ENCODE peak calls at places on chromosomes 5 and 9, in ten cellular contexts. One of them, this sample, is unnamed.

GRCh38 chr5:151208481-151208914 is 15.4 kb downstream of the CCDC69 start:
- DNase-seq in putamen: no peak
- DNase-seq in stimulated activated CD4-positive, alpha-beta T cell treated with anti-CD3 and anti-CD28 coated beads, Interleukin-4, amount 100 ng/mL, for 1 hour: no peak
- DNase-seq in NK-92 treated with Interleukin-12 subunit alpha and Interleukin-12 subunit beta, amount 100 ng/mL, for 24 hours: no peak
- DNase-seq in KBM-7: peak; percentile 21
- DNase-seq in A549: no peak
- DNase-seq in upper lobe of right lung: no peak
- DNase-seq in Daoy: no peak
- DNase-seq in foreskin fibroblast: no peak
- DNase-seq in CD8-positive, alpha-beta memory T cell: no peak
- DNase-seq in this sample: no peak

GRCh38 chr5:141077826-141078225 is 16.6 kb upstream of the PCDHB2 start:
- DNase-seq in Daoy: no peak
- DNase-seq in upper lobe of right lung: no peak
- DNase-seq in CD8-positive, alpha-beta memory T cell: no peak
- DNase-seq in NK-92 treated with Interleukin-12 subunit alpha and Interleukin-12 subunit beta, amount 100 ng/mL, for 24 hours: no peak
- DNase-seq in A549: no peak
- DNase-seq in foreskin fibroblast: no peak
- DNase-seq in KBM-7: no peak
- DNase-seq in putamen: no peak
- DNase-seq in stimulated activated CD4-positive, alpha-beta T cell treated with anti-CD3 and anti-CD28 coated beads, Interleukin-4, amount 100 ng/mL, for 1 hour: no peak
- DNase-seq in this sample: no peak

GRCh38 chr5:45094876-45095275 is 286.1 kb downstream of the MRPS30 start:
- DNase-seq in KBM-7: no peak
- DNase-seq in Daoy: no peak
- DNase-seq in putamen: no peak
- DNase-seq in NK-92 treated with Interleukin-12 subunit alpha and Interleukin-12 subunit beta, amount 100 ng/mL, for 24 hours: no peak
- DNase-seq in foreskin fibroblast: no peak
- DNase-seq in CD8-positive, alpha-beta memory T cell: no peak
- DNase-seq in A549: no peak
- DNase-seq in upper lobe of right lung: no peak
- DNase-seq in stimulated activated CD4-positive, alpha-beta T cell treated with anti-CD3 and anti-CD28 coated beads, Interleukin-4, amount 100 ng/mL, for 1 hour: no peak
- DNase-seq in this sample: no peak

GRCh38 chr9:26142631-26143030 is 464.4 kb upstream of the TUSC1 start:
- DNase-seq in NK-92 treated with Interleukin-12 subunit alpha and Interleukin-12 subunit beta, amount 100 ng/mL, for 24 hours: no peak
- DNase-seq in putamen: no peak
- DNase-seq in CD8-positive, alpha-beta memory T cell: no peak
- DNase-seq in Daoy: no peak
- DNase-seq in upper lobe of right lung: no peak
- DNase-seq in foreskin fibroblast: no peak
- DNase-seq in stimulated activated CD4-positive, alpha-beta T cell treated with anti-CD3 and anti-CD28 coated beads, Interleukin-4, amount 100 ng/mL, for 1 hour: no peak
- DNase-seq in KBM-7: no peak
- DNase-seq in A549: no peak
- DNase-seq in this sample: no peak

GRCh38 chr9:128188209-128188608 is 3.2 kb downstream of the CIZ1 start:
- DNase-seq in foreskin fibroblast: no peak
- DNase-seq in NK-92 treated with Interleukin-12 subunit alpha and Interleukin-12 subunit beta, amount 100 ng/mL, for 24 hours: no peak
- DNase-seq in KBM-7: no peak
- DNase-seq in Daoy: no peak
- DNase-seq in putamen: no peak
- DNase-seq in upper lobe of right lung: no peak
- DNase-seq in A549: no peak
- DNase-seq in stimulated activated CD4-positive, alpha-beta T cell treated with anti-CD3 and anti-CD28 coated beads, Interleukin-4, amount 100 ng/mL, for 1 hour: no peak
- DNase-seq in CD8-positive, alpha-beta memory T cell: no peak
- DNase-seq in this sample: no peak

GRCh38 chr5:79774171-79774854 is 84.7 kb downstream of the CMYA5 start:
- DNase-seq in putamen: peak; percentile 78
- DNase-seq in Daoy: peak; percentile 37
- DNase-seq in NK-92 treated with Interleukin-12 subunit alpha and Interleukin-12 subunit beta, amount 100 ng/mL, for 24 hours: no peak
- DNase-seq in A549: peak; percentile 31
- DNase-seq in upper lobe of right lung: no peak
- DNase-seq in stimulated activated CD4-positive, alpha-beta T cell treated with anti-CD3 and anti-CD28 coated beads, Interleukin-4, amount 100 ng/mL, for 1 hour: no peak
- DNase-seq in KBM-7: peak; percentile 40
- DNase-seq in foreskin fibroblast: no peak
- DNase-seq in CD8-positive, alpha-beta memory T cell: peak; percentile 2
- DNase-seq in this sample: no peak

GRCh38 chr5:34656700-34657549 is 797 bp downstream of the RAI14 start:
- DNase-seq in foreskin fibroblast: no peak
- DNase-seq in putamen: peak; percentile 21
- DNase-seq in Daoy: peak; percentile 32
- DNase-seq in NK-92 treated with Interleukin-12 subunit alpha and Interleukin-12 subunit beta, amount 100 ng/mL, for 24 hours: no peak
- DNase-seq in KBM-7: peak; percentile 12
- DNase-seq in CD8-positive, alpha-beta memory T cell: no peak
- DNase-seq in upper lobe of right lung: peak; percentile 70
- DNase-seq in stimulated activated CD4-positive, alpha-beta T cell treated with anti-CD3 and anti-CD28 coated beads, Interleukin-4, amount 100 ng/mL, for 1 hour: peak; percentile 18
- DNase-seq in A549: no peak
- DNase-seq in this sample: no peak

GRCh38 chr5:119355244-119355635 is 579 bp upstream of the TNFAIP8 start:
- DNase-seq in upper lobe of right lung: peak; percentile 67
- DNase-seq in A549: no peak
- DNase-seq in foreskin fibroblast: no peak
- DNase-seq in stimulated activated CD4-positive, alpha-beta T cell treated with anti-CD3 and anti-CD28 coated beads, Interleukin-4, amount 100 ng/mL, for 1 hour: peak; percentile 56
- DNase-seq in putamen: no peak
- DNase-seq in Daoy: peak; percentile 78
- DNase-seq in KBM-7: no peak
- DNase-seq in CD8-positive, alpha-beta memory T cell: no peak
- DNase-seq in NK-92 treated with Interleukin-12 subunit alpha and Interleukin-12 subunit beta, amount 100 ng/mL, for 24 hours: no peak
- DNase-seq in this sample: no peak

GRCh38 chr5:1522601-1523479 is 920 bp downstream of the LPCAT1 start:
- DNase-seq in KBM-7: peak; percentile 14
- DNase-seq in putamen: no peak
- DNase-seq in NK-92 treated with Interleukin-12 subunit alpha and Interleukin-12 subunit beta, amount 100 ng/mL, for 24 hours: no peak
- DNase-seq in A549: no peak
- DNase-seq in foreskin fibroblast: no peak
- DNase-seq in upper lobe of right lung: peak; percentile 70
- DNase-seq in stimulated activated CD4-positive, alpha-beta T cell treated with anti-CD3 and anti-CD28 coated beads, Interleukin-4, amount 100 ng/mL, for 1 hour: peak; percentile 25
- DNase-seq in CD8-positive, alpha-beta memory T cell: peak; percentile 22
- DNase-seq in Daoy: peak; percentile 29
- DNase-seq in this sample: no peak

GRCh38 chr5:135271533-135272310 is 127.3 kb downstream of the MACROH2A1 start:
- DNase-seq in KBM-7: peak; percentile 34
- DNase-seq in NK-92 treated with Interleukin-12 subunit alpha and Interleukin-12 subunit beta, amount 100 ng/mL, for 24 hours: no peak
- DNase-seq in putamen: no peak
- DNase-seq in foreskin fibroblast: peak; percentile 24
- DNase-seq in Daoy: peak; percentile 59
- DNase-seq in stimulated activated CD4-positive, alpha-beta T cell treated with anti-CD3 and anti-CD28 coated beads, Interleukin-4, amount 100 ng/mL, for 1 hour: no peak
- DNase-seq in upper lobe of right lung: no peak
- DNase-seq in A549: no peak
- DNase-seq in CD8-positive, alpha-beta memory T cell: no peak
- DNase-seq in this sample: no peak

GRCh38 chr9:95268681-95269080 is 48.8 kb downstream of the FANCC start:
- DNase-seq in A549: peak; percentile 63
- DNase-seq in stimulated activated CD4-positive, alpha-beta T cell treated with anti-CD3 and anti-CD28 coated beads, Interleukin-4, amount 100 ng/mL, for 1 hour: no peak
- DNase-seq in KBM-7: no peak
- DNase-seq in NK-92 treated with Interleukin-12 subunit alpha and Interleukin-12 subunit beta, amount 100 ng/mL, for 24 hours: no peak
- DNase-seq in Daoy: peak; percentile 41
- DNase-seq in putamen: no peak
- DNase-seq in upper lobe of right lung: no peak
- DNase-seq in foreskin fibroblast: peak; percentile 14
- DNase-seq in CD8-positive, alpha-beta memory T cell: no peak
- DNase-seq in this sample: no peak

GRCh38 chr9:12766357-12766756 is 8.5 kb upstream of the LURAP1L start:
- DNase-seq in KBM-7: no peak
- DNase-seq in CD8-positive, alpha-beta memory T cell: no peak
- DNase-seq in foreskin fibroblast: no peak
- DNase-seq in putamen: no peak
- DNase-seq in Daoy: no peak
- DNase-seq in stimulated activated CD4-positive, alpha-beta T cell treated with anti-CD3 and anti-CD28 coated beads, Interleukin-4, amount 100 ng/mL, for 1 hour: no peak
- DNase-seq in A549: no peak
- DNase-seq in NK-92 treated with Interleukin-12 subunit alpha and Interleukin-12 subunit beta, amount 100 ng/mL, for 24 hours: no peak
- DNase-seq in upper lobe of right lung: peak; percentile 65
- DNase-seq in this sample: no peak

GRCh38 chr5:156328176-156328575 is 1.2 kb downstream of the SGCD start:
- DNase-seq in foreskin fibroblast: no peak
- DNase-seq in A549: no peak
- DNase-seq in upper lobe of right lung: no peak
- DNase-seq in CD8-positive, alpha-beta memory T cell: no peak
- DNase-seq in putamen: no peak
- DNase-seq in KBM-7: no peak
- DNase-seq in NK-92 treated with Interleukin-12 subunit alpha and Interleukin-12 subunit beta, amount 100 ng/mL, for 24 hours: no peak
- DNase-seq in stimulated activated CD4-positive, alpha-beta T cell treated with anti-CD3 and anti-CD28 coated beads, Interleukin-4, amount 100 ng/mL, for 1 hour: no peak
- DNase-seq in Daoy: no peak
- DNase-seq in this sample: no peak

GRCh38 chr5:428754-429452 is 14.1 kb upstream of the EXOC3 start:
- DNase-seq in CD8-positive, alpha-beta memory T cell: no peak
- DNase-seq in foreskin fibroblast: no peak
- DNase-seq in KBM-7: no peak
- DNase-seq in A549: no peak
- DNase-seq in upper lobe of right lung: peak; percentile 26
- DNase-seq in Daoy: no peak
- DNase-seq in putamen: no peak
- DNase-seq in stimulated activated CD4-positive, alpha-beta T cell treated with anti-CD3 and anti-CD28 coated beads, Interleukin-4, amount 100 ng/mL, for 1 hour: no peak
- DNase-seq in NK-92 treated with Interleukin-12 subunit alpha and Interleukin-12 subunit beta, amount 100 ng/mL, for 24 hours: no peak
- DNase-seq in this sample: no peak

GRCh38 chr9:97132865-97133264 is 93.9 kb upstream of the CTSV start:
- DNase-seq in foreskin fibroblast: no peak
- DNase-seq in A549: no peak
- DNase-seq in KBM-7: no peak
- DNase-seq in upper lobe of right lung: no peak
- DNase-seq in putamen: no peak
- DNase-seq in NK-92 treated with Interleukin-12 subunit alpha and Interleukin-12 subunit beta, amount 100 ng/mL, for 24 hours: no peak
- DNase-seq in stimulated activated CD4-positive, alpha-beta T cell treated with anti-CD3 and anti-CD28 coated beads, Interleukin-4, amount 100 ng/mL, for 1 hour: no peak
- DNase-seq in Daoy: no peak
- DNase-seq in CD8-positive, alpha-beta memory T cell: no peak
- DNase-seq in this sample: no peak

GRCh38 chr9:14314929-14315753 is 1.2 kb upstream of the NFIB start:
- DNase-seq in A549: peak; percentile 89
- DNase-seq in stimulated activated CD4-positive, alpha-beta T cell treated with anti-CD3 and anti-CD28 coated beads, Interleukin-4, amount 100 ng/mL, for 1 hour: peak; percentile 30
- DNase-seq in putamen: peak; percentile 95
- DNase-seq in Daoy: peak; percentile 95
- DNase-seq in NK-92 treated with Interleukin-12 subunit alpha and Interleukin-12 subunit beta, amount 100 ng/mL, for 24 hours: no peak
- DNase-seq in foreskin fibroblast: peak; percentile 54
- DNase-seq in KBM-7: peak; percentile 50
- DNase-seq in CD8-positive, alpha-beta memory T cell: no peak
- DNase-seq in upper lobe of right lung: peak; percentile 97
- DNase-seq in this sample: no peak

GRCh38 chr5:3179220-3179619 is 416.4 kb upstream of the IRX1 start:
- DNase-seq in CD8-positive, alpha-beta memory T cell: no peak
- DNase-seq in putamen: no peak
- DNase-seq in KBM-7: no peak
- DNase-seq in A549: no peak
- DNase-seq in foreskin fibroblast: no peak
- DNase-seq in upper lobe of right lung: no peak
- DNase-seq in Daoy: no peak
- DNase-seq in NK-92 treated with Interleukin-12 subunit alpha and Interleukin-12 subunit beta, amount 100 ng/mL, for 24 hours: no peak
- DNase-seq in stimulated activated CD4-positive, alpha-beta T cell treated with anti-CD3 and anti-CD28 coated beads, Interleukin-4, amount 100 ng/mL, for 1 hour: no peak
- DNase-seq in this sample: no peak

GRCh38 chr5:179610109-179610902 is 13.2 kb downstream of the HNRNPH1 start:
- DNase-seq in KBM-7: no peak
- DNase-seq in upper lobe of right lung: peak; percentile 52
- DNase-seq in NK-92 treated with Interleukin-12 subunit alpha and Interleukin-12 subunit beta, amount 100 ng/mL, for 24 hours: no peak
- DNase-seq in Daoy: no peak
- DNase-seq in CD8-positive, alpha-beta memory T cell: no peak
- DNase-seq in foreskin fibroblast: no peak
- DNase-seq in putamen: no peak
- DNase-seq in A549: no peak
- DNase-seq in stimulated activated CD4-positive, alpha-beta T cell treated with anti-CD3 and anti-CD28 coated beads, Interleukin-4, amount 100 ng/mL, for 1 hour: no peak
- DNase-seq in this sample: no peak

GRCh38 chr5:34905564-34905963 is 9.7 kb downstream of the RAD1 start:
- DNase-seq in A549: no peak
- DNase-seq in putamen: no peak
- DNase-seq in KBM-7: no peak
- DNase-seq in CD8-positive, alpha-beta memory T cell: no peak
- DNase-seq in Daoy: no peak
- DNase-seq in stimulated activated CD4-positive, alpha-beta T cell treated with anti-CD3 and anti-CD28 coated beads, Interleukin-4, amount 100 ng/mL, for 1 hour: no peak
- DNase-seq in NK-92 treated with Interleukin-12 subunit alpha and Interleukin-12 subunit beta, amount 100 ng/mL, for 24 hours: no peak
- DNase-seq in upper lobe of right lung: no peak
- DNase-seq in foreskin fibroblast: peak; percentile 2
- DNase-seq in this sample: no peak

GRCh38 chr9:120902824-120903608 is 23.6 kb downstream of the TRAF1 start:
- DNase-seq in Daoy: no peak
- DNase-seq in A549: no peak
- DNase-seq in NK-92 treated with Interleukin-12 subunit alpha and Interleukin-12 subunit beta, amount 100 ng/mL, for 24 hours: no peak
- DNase-seq in KBM-7: no peak
- DNase-seq in upper lobe of right lung: no peak
- DNase-seq in stimulated activated CD4-positive, alpha-beta T cell treated with anti-CD3 and anti-CD28 coated beads, Interleukin-4, amount 100 ng/mL, for 1 hour: no peak
- DNase-seq in putamen: no peak
- DNase-seq in foreskin fibroblast: no peak
- DNase-seq in CD8-positive, alpha-beta memory T cell: no peak
- DNase-seq in this sample: no peak

GRCh38 chr5:111735829-111736228 is 21.2 kb downstream of the NREP start:
- DNase-seq in A549: peak; percentile 20
- DNase-seq in Daoy: peak; percentile 94
- DNase-seq in foreskin fibroblast: peak; percentile 97
- DNase-seq in CD8-positive, alpha-beta memory T cell: no peak
- DNase-seq in KBM-7: no peak
- DNase-seq in upper lobe of right lung: no peak
- DNase-seq in putamen: no peak
- DNase-seq in NK-92 treated with Interleukin-12 subunit alpha and Interleukin-12 subunit beta, amount 100 ng/mL, for 24 hours: no peak
- DNase-seq in stimulated activated CD4-positive, alpha-beta T cell treated with anti-CD3 and anti-CD28 coated beads, Interleukin-4, amount 100 ng/mL, for 1 hour: peak; percentile 32
- DNase-seq in this sample: no peak

GRCh38 chr9:112554516-112554915 is 67.9 kb downstream of the KIAA1958 start:
- DNase-seq in KBM-7: no peak
- DNase-seq in CD8-positive, alpha-beta memory T cell: no peak
- DNase-seq in stimulated activated CD4-positive, alpha-beta T cell treated with anti-CD3 and anti-CD28 coated beads, Interleukin-4, amount 100 ng/mL, for 1 hour: no peak
- DNase-seq in upper lobe of right lung: no peak
- DNase-seq in foreskin fibroblast: peak; percentile 53
- DNase-seq in Daoy: peak; percentile 42
- DNase-seq in A549: no peak
- DNase-seq in NK-92 treated with Interleukin-12 subunit alpha and Interleukin-12 subunit beta, amount 100 ng/mL, for 24 hours: no peak
- DNase-seq in putamen: no peak
- DNase-seq in this sample: no peak

GRCh38 chr9:125843646-125844045 is 96.5 kb downstream of the PBX3 start:
- DNase-seq in Daoy: no peak
- DNase-seq in KBM-7: no peak
- DNase-seq in upper lobe of right lung: no peak
- DNase-seq in stimulated activated CD4-positive, alpha-beta T cell treated with anti-CD3 and anti-CD28 coated beads, Interleukin-4, amount 100 ng/mL, for 1 hour: no peak
- DNase-seq in A549: no peak
- DNase-seq in NK-92 treated with Interleukin-12 subunit alpha and Interleukin-12 subunit beta, amount 100 ng/mL, for 24 hours: no peak
- DNase-seq in putamen: no peak
- DNase-seq in foreskin fibroblast: no peak
- DNase-seq in CD8-positive, alpha-beta memory T cell: no peak
- DNase-seq in this sample: no peak

GRCh38 chr9:76634356-76635054 is 129.7 kb upstream of the PCA3 start:
- DNase-seq in Daoy: no peak
- DNase-seq in foreskin fibroblast: peak; percentile 55
- DNase-seq in KBM-7: no peak
- DNase-seq in stimulated activated CD4-positive, alpha-beta T cell treated with anti-CD3 and anti-CD28 coated beads, Interleukin-4, amount 100 ng/mL, for 1 hour: no peak
- DNase-seq in upper lobe of right lung: no peak
- DNase-seq in A549: peak; percentile 10
- DNase-seq in CD8-positive, alpha-beta memory T cell: no peak
- DNase-seq in putamen: no peak
- DNase-seq in NK-92 treated with Interleukin-12 subunit alpha and Interleukin-12 subunit beta, amount 100 ng/mL, for 24 hours: no peak
- DNase-seq in this sample: no peak

GRCh38 chr5:10760033-10760975 is 730 bp downstream of the DAP start:
- DNase-seq in A549: peak; percentile 52
- DNase-seq in upper lobe of right lung: peak; percentile 79
- DNase-seq in foreskin fibroblast: peak; percentile 61
- DNase-seq in putamen: peak; percentile 58
- DNase-seq in Daoy: peak; percentile 70
- DNase-seq in CD8-positive, alpha-beta memory T cell: peak; percentile 6
- DNase-seq in NK-92 treated with Interleukin-12 subunit alpha and Interleukin-12 subunit beta, amount 100 ng/mL, for 24 hours: no peak
- DNase-seq in stimulated activated CD4-positive, alpha-beta T cell treated with anti-CD3 and anti-CD28 coated beads, Interleukin-4, amount 100 ng/mL, for 1 hour: peak; percentile 49
- DNase-seq in KBM-7: peak; percentile 85
- DNase-seq in this sample: no peak

This sample was measured in smooth muscle cell of the brain vasculature.